ENCODE peak calls at places on chromosomes 5 and 9, in four cellular contexts. Q is GM20000; I is AG20443; U is activated CD4-positive, alpha-beta T cell treated with anti-CD3 and anti-CD28 coated beads for 36 hours. Z is an unnamed sample.

GRCh38 chr9:87793292-87793691 is 67.4 kb downstream of the CTSL start:
- DNase-seq in Q (no peak), I (peak; percentile 80), U (no peak), Z (peak; percentile 81)

GRCh38 chr9:7103382-7104170 is 345.8 kb downstream of the KDM4C start:
- DNase-seq in Q (no peak), I (no peak), U (no peak), Z (no peak)

GRCh38 chr5:125883223-125883622 is 540.0 kb upstream of the GRAMD2B start:
- DNase-seq in Q (no peak), I (no peak), U (no peak), Z (no peak)

GRCh38 chr5:51494821-51495220 is 111.6 kb downstream of the ISL1 start:
- DNase-seq in Q (no peak), I (no peak), U (no peak), Z (no peak)

GRCh38 chr9:93451762-93452709 is 551 bp downstream of the FAM120A start:
- DNase-seq in Q (peak; percentile 55), I (peak; percentile 38), U (peak; percentile 68), Z (peak; percentile 56)

GRCh38 chr9:119418721-119419120 is 49.5 kb upstream of the BRINP1 start:
- DNase-seq in Q (no peak), I (no peak), U (no peak), Z (no peak)

GRCh38 chr5:93592866-93593265 is 9.8 kb downstream of the NR2F1 start:
- DNase-seq in Q (no peak), I (no peak), U (no peak), Z (no peak)

GRCh38 chr9:128550226-128550625 is 2.2 kb upstream of the SPTAN1 start:
- DNase-seq in Q (no peak), I (no peak), U (peak; percentile 77), Z (no peak)

GRCh38 chr5:125142439-125142838 is 396.0 kb upstream of the ZNF608 start:
- DNase-seq in Q (no peak), I (no peak), U (no peak), Z (no peak)

Z was measured in GM03348.